ENCODE peak calls at places on chromosome 17, in four cellular contexts. O, Z, T and Y are unnamed samples.

GRCh38 chr17:12627177-12627629 is 38.5 kb upstream of the MYOCD start:
- DNase-seq in O (no peak), Z (no peak), T (no peak), Y (no peak)

GRCh38 chr17:9635340-9635739 is 10.0 kb upstream of the USP43 start:
- DNase-seq in O (no peak), Z (no peak), T (no peak), Y (no peak)

GRCh38 chr17:10036511-10037061 is 131.5 kb upstream of the RCVRN start:
- DNase-seq in O (no peak), Z (peak; percentile 91), T (peak; percentile 67), Y (no peak)

GRCh38 chr17:45902892-45903346 is 8.6 kb downstream of the MAPT start:
- DNase-seq in O (no peak), Z (no peak), T (no peak), Y (no peak)

GRCh38 chr17:42744283-42744805 is 496 bp downstream of the EZH1 start:
- DNase-seq in O (no peak), Z (peak; percentile 54), T (peak; percentile 58), Y (no peak)

GRCh38 chr17:71802663-71803062 is 318.2 kb upstream of the SOX9 start:
- DNase-seq in O (no peak), Z (no peak), T (no peak), Y (no peak)

GRCh38 chr17:49015179-49015923 is 18.2 kb downstream of the IGF2BP1 start:
- DNase-seq in O (no peak), Z (no peak), T (no peak), Y (no peak)

GRCh38 chr17:16927641-16928321 is 44.1 kb downstream of the TNFRSF13B start:
- DNase-seq in O (no peak), Z (no peak), T (no peak), Y (no peak)

GRCh38 chr17:28811594-28812135 is 30.9 kb downstream of the FAM222B start:
- DNase-seq in O (no peak), Z (no peak), T (no peak), Y (no peak)

GRCh38 chr17:520447-521167 is 168.0 kb upstream of the RPH3AL start:
- DNase-seq in O (no peak), Z (no peak), T (no peak), Y (no peak)

GRCh38 chr17:10875411-10875810 is 37.5 kb upstream of the PIRT start:
- DNase-seq in O (no peak), Z (peak; percentile 47), T (no peak), Y (no peak)

GRCh38 chr17:37831492-37831891 is 86.6 kb upstream of the HNF1B start:
- DNase-seq in O (no peak), Z (no peak), T (no peak), Y (no peak)

GRCh38 chr17:28227278-28228108 is 91.5 kb upstream of the TMEM97 start:
- DNase-seq in O (peak; percentile 46), Z (peak; percentile 58), T (no peak), Y (no peak)

GRCh38 chr17:79755591-79755990 is 22.4 kb upstream of the CBX2 start:
- DNase-seq in O (no peak), Z (no peak), T (no peak), Y (peak; percentile 69)

GRCh38 chr17:78977992-78978973 is 1.4 kb downstream of the LGALS3BP start:
- DNase-seq in O (no peak), Z (no peak), T (no peak), Y (no peak)

GRCh38 chr17:4558311-4558972 is 1.9 kb downstream of the GGT6 start:
- DNase-seq in O (no peak), Z (no peak), T (no peak), Y (no peak)

GRCh38 chr17:29039764-29040598 is 3.0 kb upstream of the PIPOX start:
- DNase-seq in O (no peak), Z (no peak), T (no peak), Y (no peak)

GRCh38 chr17:75535119-75535537 is 9.6 kb downstream of the LLGL2 start:
- DNase-seq in O (peak; percentile 55), Z (no peak), T (no peak), Y (no peak)

GRCh38 chr17:55279788-55280579 is 15.2 kb downstream of the HLF start:
- DNase-seq in O (no peak), Z (no peak), T (no peak), Y (no peak)

GRCh38 chr17:82370471-82371332 is 863 bp upstream of the UTS2R start:
- DNase-seq in O (peak; percentile 58), Z (no peak), T (no peak), Y (peak; percentile 64)

GRCh38 chr17:83100853-83101391 is 21.5 kb downstream of the METRNL start:
- DNase-seq in O (peak; percentile 82), Z (no peak), T (no peak), Y (no peak)

GRCh38 chr17:80720624-80721577 is 176.3 kb downstream of the RPTOR start:
- DNase-seq in O (no peak), Z (no peak), T (no peak), Y (no peak)

GRCh38 chr17:72946126-72946525 is 146.4 kb downstream of the SLC39A11 start:
- DNase-seq in O (no peak), Z (peak; percentile 46), T (no peak), Y (no peak)

GRCh38 chr17:81348097-81349055 is 46.9 kb upstream of the BAHCC1 start:
- DNase-seq in O (no peak), Z (no peak), T (no peak), Y (no peak)

GRCh38 chr17:57121308-57122042 is 36.4 kb downstream of the AKAP1 start:
- DNase-seq in O (no peak), Z (peak; percentile 61), T (peak; percentile 31), Y (no peak)

GRCh38 chr17:59746849-59747445 is 39.5 kb downstream of the VMP1 start:
- DNase-seq in O (no peak), Z (no peak), T (peak; percentile 14), Y (no peak)

GRCh38 chr17:72151565-72152391 is 31.0 kb downstream of the SOX9 start:
- DNase-seq in O (no peak), Z (peak; percentile 81), T (no peak), Y (no peak)

GRCh38 chr17:36532435-36532975 is 2.2 kb downstream of the MYO19 start:
- DNase-seq in O (no peak), Z (no peak), T (no peak), Y (no peak)

GRCh38 chr17:81491193-81491592 is 21.4 kb downstream of the ACTG1 start:
- DNase-seq in O (no peak), Z (no peak), T (no peak), Y (no peak)

GRCh38 chr17:57788710-57789109 is 43.6 kb upstream of the CCDC182 start:
- DNase-seq in O (no peak), Z (no peak), T (no peak), Y (no peak)

GRCh38 chr17:39261286-39261685 is 35.5 kb upstream of the STAC2 start:
- DNase-seq in O (no peak), Z (no peak), T (peak; percentile 27), Y (no peak)

GRCh38 chr17:81251943-81252301 is 12.8 kb downstream of the NDUFAF8 start:
- DNase-seq in O (no peak), Z (no peak), T (no peak), Y (no peak)

GRCh38 chr17:3035256-3035967 is 28.0 kb downstream of the OR1D5 start:
- DNase-seq in O (no peak), Z (peak; percentile 1), T (no peak), Y (peak; percentile 41)

GRCh38 chr17:4297351-4297750 is 33.6 kb upstream of the ANKFY1 start:
- DNase-seq in O (no peak), Z (no peak), T (no peak), Y (no peak)

GRCh38 chr17:36074365-36074764 is 10.3 kb downstream of the CCL18 start:
- DNase-seq in O (no peak), Z (no peak), T (no peak), Y (no peak)

GRCh38 chr17:64773836-64774761 is 112.0 kb upstream of the SMURF2 start:
- DNase-seq in O (no peak), Z (no peak), T (peak; percentile 22), Y (no peak)

GRCh38 chr17:6297960-6298359 is 137.0 kb downstream of the AIPL1 start:
- DNase-seq in O (no peak), Z (peak; percentile 15), T (no peak), Y (no peak)

GRCh38 chr17:4764612-4765011 is 7.1 kb upstream of the TM4SF5 start:
- DNase-seq in O (no peak), Z (no peak), T (peak; percentile 49), Y (no peak)

GRCh38 chr17:80146121-80147034 is 550 bp downstream of the EIF4A3 start:
- DNase-seq in O (peak; percentile 70), Z (no peak), T (no peak), Y (no peak)

GRCh38 chr17:3963214-3964201 is 729 bp downstream of the ATP2A3 start:
- DNase-seq in O (peak; percentile 85), Z (no peak), T (peak; percentile 87), Y (no peak)

GRCh38 chr17:34146440-34147043 is 108.5 kb upstream of the CCL2 start:
- DNase-seq in O (peak; percentile 43), Z (peak; percentile 44), T (peak; percentile 58), Y (no peak)
- TF ChIP-seq CTCF in O (peak; percentile 70), Z (peak; percentile 56), T (peak; percentile 57), Y (peak; percentile 28)

DNA sequence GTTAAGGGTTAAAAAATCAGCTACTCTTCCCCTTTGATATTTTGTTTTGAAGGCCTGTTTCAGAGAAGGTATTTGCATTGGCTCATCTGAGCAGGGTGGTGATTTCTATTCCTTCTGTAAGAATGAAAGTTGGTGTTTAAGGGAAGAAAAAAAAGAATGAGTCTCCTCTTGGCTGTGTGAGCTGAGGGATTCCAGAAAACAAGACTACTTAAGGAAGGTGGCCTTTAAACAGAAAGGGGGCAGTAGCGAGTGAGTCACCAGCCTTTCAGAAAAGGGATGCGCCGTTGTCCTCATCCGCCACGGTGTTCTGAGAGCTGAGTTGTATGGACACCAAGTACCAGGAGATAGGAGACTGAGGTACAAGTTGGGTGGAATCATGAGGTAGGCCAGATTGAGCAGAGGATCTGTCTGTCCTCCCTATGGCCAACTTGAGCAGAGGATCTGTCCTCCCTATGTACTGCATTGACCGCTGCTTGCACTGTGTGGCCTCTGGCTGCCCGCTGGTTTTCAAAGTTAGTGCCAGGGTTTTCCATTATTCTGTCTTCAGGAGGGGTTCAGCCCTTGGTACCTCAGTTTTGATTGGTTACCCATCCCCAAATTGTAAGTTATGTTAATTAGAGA is 8.2 kb downstream of the PRKCA start:
- DNase-seq in O (no peak), Z (no peak), T (no peak), Y (no peak)
- TF ChIP-seq CTCF in O (no peak), Z (no peak), T (no peak), Y (peak; percentile 53)

DNA sequence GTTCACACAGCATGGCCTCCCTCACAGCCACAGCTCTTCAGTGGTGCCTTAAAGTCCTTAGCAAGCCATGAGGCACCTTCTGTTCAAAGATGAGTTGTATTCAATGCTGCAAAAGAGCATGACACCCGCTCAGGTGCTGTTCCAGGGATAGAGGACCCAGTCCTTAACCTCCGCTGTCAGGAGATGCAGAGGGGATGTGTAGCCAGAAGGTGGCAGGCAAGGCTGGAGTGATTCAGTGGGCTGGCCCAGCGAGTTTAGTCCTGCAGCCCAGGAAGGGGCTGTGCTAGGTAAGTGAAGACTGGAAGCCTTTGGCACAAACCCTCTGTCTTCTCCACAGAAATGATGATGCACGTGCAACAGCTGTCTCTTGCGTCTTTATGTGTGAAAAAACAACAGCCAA is 25.0 kb upstream of the ADAM11 start:
- DNase-seq in O (no peak), Z (peak; percentile 46), T (peak; percentile 23), Y (no peak)
- TF ChIP-seq CTCF in O (no peak), Z (peak; percentile 48), T (no peak), Y (peak; percentile 55)

DNA sequence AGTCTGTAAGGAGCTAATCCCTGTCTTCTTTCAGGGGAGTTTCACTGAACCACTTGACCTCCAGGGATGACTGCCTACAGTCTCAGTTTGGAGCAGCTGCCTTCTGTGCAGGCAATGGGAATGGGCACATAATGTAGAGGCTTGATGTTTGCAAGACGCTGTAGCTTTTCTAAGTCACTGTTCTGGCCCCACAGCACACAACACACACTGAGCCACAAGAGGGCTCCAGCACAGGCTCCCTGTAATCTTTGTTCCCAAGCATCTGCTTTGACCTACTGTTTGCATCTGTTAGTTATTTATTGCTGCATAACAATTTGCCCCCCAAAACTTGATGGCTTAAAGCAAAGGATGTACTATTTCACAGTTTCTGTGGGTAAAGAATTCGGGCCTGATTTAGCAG is 419.0 kb upstream of the ASIC2 start:
- DNase-seq in O (no peak), Z (no peak), T (no peak), Y (no peak)
- TF ChIP-seq CTCF in O (no peak), Z (no peak), T (no peak), Y (no peak)